ENCODE peak calls at places on chromosomes 16 and 17, in five cellular contexts. T is tibial artery, A is fibroblast of lung, B is mesendoderm, I is stomach. X is an unnamed sample. For H3K4me1, the result is how much of the 10 kb centered on the place peaks cover.

GRCh38 chr16:51134269-51134812 is 16.7 kb downstream of the SALL1 start:
- DNase-seq in T (no peak), A (no peak), I (no peak), B (peak), X (no peak)

GRCh38 chr17:50817142-50817751 is 18.1 kb upstream of the WFIKKN2 start:
- DNase-seq in A (peak), B (peak), T (no peak), I (peak), X (peak)

GRCh38 chr17:80869476-80869875 is 122.2 kb upstream of the CHMP6 start:
- DNase-seq in B (no peak), I (no peak), A (no peak), T (no peak), X (no peak)

GRCh38 chr16:69241911-69242310 is 54.9 kb downstream of the SNTB2 start:
- DNase-seq in T (no peak), I (no peak), A (peak), B (no peak), X (no peak)

GRCh38 chr16:16032271-16032979 is 83.0 kb downstream of the ABCC1 start:
- DNase-seq in A (peak), B (no peak), T (no peak), I (no peak), X (no peak)

GRCh38 chr17:20241855-20242254 is 225.5 kb downstream of the LGALS9B start:
- DNase-seq in A (no peak), T (no peak), B (no peak), I (no peak), X (peak)

GRCh38 chr16:68362952-68363846 is 52.4 kb downstream of the PRMT7 start:
- DNase-seq in A (no peak), T (no peak), I (no peak), B (no peak), X (no peak)

GRCh38 chr16:69338557-69339288 is 641 bp downstream of the COG8 start:
- DNase-seq in A (no peak), B (no peak), T (peak), I (no peak), X (no peak)

GRCh38 chr17:2755941-2756724 is 6.7 kb upstream of the CCDC92B start:
- DNase-seq in B (peak), T (no peak), A (no peak), I (no peak), X (no peak)

GRCh38 chr17:81923302-81924260 is 4.0 kb downstream of the MAFG start:
- DNase-seq in A (peak), I (peak), B (peak), T (peak), X (peak)

GRCh38 chr17:63840591-63841349 is 1.7 kb downstream of the SMARCD2 start:
- DNase-seq in T (peak), A (peak), I (no peak), B (no peak), X (no peak)

DNA sequence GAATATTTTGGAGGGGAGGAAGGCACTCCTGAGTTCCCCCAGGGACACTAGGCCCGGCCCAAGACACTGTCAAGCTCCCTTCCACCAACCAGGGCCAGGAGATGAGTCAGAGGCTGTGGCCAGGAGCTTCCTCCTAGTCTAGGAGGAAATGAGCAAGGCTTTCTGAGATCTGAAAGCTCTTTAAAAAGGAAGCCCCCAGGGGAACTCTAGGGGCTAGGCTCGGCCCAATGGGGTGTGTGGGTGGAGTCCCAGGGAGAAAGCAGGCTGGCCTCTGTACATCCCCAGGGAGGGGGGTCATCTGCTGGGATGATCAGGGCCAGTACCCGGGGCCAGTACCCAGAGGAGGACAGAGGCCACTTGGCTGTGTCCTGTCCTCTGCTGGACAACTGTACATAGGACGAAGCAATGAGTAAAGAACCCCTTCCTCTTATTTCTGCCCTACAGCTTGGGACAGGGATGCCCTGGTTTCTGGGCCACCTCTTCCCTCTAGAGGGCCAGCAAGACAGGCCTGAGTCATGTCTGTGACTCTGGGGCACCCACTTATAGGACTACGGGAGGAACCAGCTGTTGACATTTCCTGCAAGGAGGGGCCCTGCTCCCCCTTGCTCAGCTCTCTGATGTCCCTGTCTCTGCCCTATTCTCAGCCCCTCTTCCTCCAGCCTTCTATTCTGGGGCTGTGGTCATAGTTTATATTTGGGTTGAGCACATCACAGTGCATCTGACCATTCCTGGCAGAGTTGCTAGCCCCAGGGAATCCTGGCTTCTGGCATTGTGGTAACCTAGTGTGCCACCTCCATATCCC is 2.7 kb downstream of the FHOD1 start:
- DNase-seq in I (peak), B (peak), T (peak), A (peak), X (peak)
- H3K4me3 ChIP-seq in I (no peak), B (no peak), T (no peak), A (no peak), X (no peak)

GRCh38 chr16:17305694-17306093 is 165.1 kb downstream of the XYLT1 start:
- DNase-seq in B (no peak), A (no peak), T (no peak), I (no peak), X (no peak)

GRCh38 chr16:17309510-17309909 is 161.2 kb downstream of the XYLT1 start:
- DNase-seq in I (no peak), B (no peak), T (no peak), A (no peak), X (no peak)

GRCh38 chr16:17304814-17305169 is 166.0 kb downstream of the XYLT1 start:
- DNase-seq in T (no peak), A (peak), B (no peak), I (no peak), X (no peak)

GRCh38 chr16:17306745-17307144 is 164.0 kb downstream of the XYLT1 start:
- DNase-seq in T (no peak), I (no peak), A (no peak), B (no peak), X (no peak)

DNA sequence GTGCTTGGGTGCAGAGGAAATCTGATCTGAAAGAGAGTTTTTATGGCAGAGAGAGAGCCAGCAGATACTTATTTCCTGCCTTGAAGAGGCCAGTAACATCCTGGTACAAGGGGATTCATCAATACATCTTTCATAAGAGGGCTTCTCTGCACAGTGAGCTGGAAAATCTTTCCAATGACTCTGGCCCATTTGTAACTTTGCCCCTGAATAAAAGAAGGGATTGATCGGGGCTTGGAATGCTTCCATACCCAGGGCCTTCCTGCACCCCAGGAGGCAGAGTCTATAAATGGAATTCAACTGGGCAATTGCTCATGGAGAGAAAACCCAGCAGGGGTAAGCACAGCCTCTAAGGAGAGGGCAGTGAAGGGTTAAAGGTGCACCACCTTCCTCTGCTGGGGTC is 163.3 kb downstream of the XYLT1 start:
- DNase-seq in B (no peak), A (no peak), I (no peak), T (no peak), X (no peak)
- H3K4me1 ChIP-seq in B (under half), A (under half), I (under half), T (under half), X (under half)

GRCh38 chr17:42783778-42784138 is 3.3 kb downstream of the WNK4 start:
- DNase-seq in A (no peak), I (no peak), B (no peak), T (no peak), X (no peak)

GRCh38 chr17:42784361-42784760 is 4.0 kb downstream of the WNK4 start:
- DNase-seq in I (no peak), A (no peak), T (no peak), B (no peak), X (no peak)

GRCh38 chr17:42782402-42783061 is 2.1 kb downstream of the WNK4 start:
- DNase-seq in A (no peak), B (no peak), I (no peak), T (no peak), X (no peak)

GRCh38 chr17:42781639-42782401 is 1.4 kb downstream of the WNK4 start:
- DNase-seq in A (no peak), I (peak), T (no peak), B (no peak), X (no peak)

GRCh38 chr17:42783062-42783777 is 2.8 kb downstream of the WNK4 start:
- DNase-seq in A (peak), I (no peak), B (peak), T (no peak), X (no peak)
- H3K27ac ChIP-seq in A (no peak), I (no peak), B (peak), T (no peak), X (no peak)

GRCh38 chr17:57651996-57652395 is 93.1 kb downstream of the CCDC182 start:
- DNase-seq in A (no peak), T (no peak), B (no peak), I (no peak), X (no peak)

GRCh38 chr17:57654040-57654775 is 90.9 kb downstream of the CCDC182 start:
- DNase-seq in I (no peak), T (no peak), A (no peak), B (no peak), X (no peak)

GRCh38 chr17:57651451-57651850 is 93.6 kb downstream of the CCDC182 start:
- DNase-seq in I (no peak), A (no peak), T (no peak), B (no peak), X (no peak)

GRCh38 chr17:57652811-57653210 is 92.3 kb downstream of the CCDC182 start:
- DNase-seq in A (no peak), T (no peak), B (no peak), I (no peak), X (no peak)

DNA sequence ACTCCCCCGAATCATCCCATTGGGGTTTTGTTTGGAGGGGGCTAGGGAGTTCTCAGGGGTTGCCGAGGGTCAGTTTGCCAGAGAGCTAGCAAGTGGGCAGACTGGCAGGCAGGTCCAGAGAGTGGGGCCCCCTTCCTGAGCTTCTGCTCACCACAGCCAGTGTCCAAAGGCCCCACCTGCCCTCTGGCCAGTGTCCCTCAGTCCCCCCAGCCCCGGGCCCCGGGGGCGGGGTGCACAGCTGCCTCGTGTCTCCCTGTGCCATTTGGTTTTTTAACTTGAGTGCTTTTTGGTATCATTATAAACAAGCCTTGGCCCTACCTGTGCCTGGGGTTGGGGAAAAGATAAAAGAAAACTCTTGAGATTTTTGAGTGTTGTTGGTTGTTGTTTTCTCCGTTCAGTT is 91.8 kb downstream of the CCDC182 start:
- DNase-seq in A (no peak), T (no peak), B (no peak), I (no peak), X (no peak)
- H3K4me3 ChIP-seq in A (no peak), T (no peak), B (no peak), I (no peak), X (no peak)

GRCh38 chr16:57865746-57866528 is 63.6 kb upstream of the KIFC3 start:
- DNase-seq in A (no peak), B (no peak), T (no peak), I (no peak), X (no peak)
- H3K4me1 ChIP-seq in A (under half), B (under half), T (under half), I (under half), X (under half)

GRCh38 chr17:28577466-28577824 is 750 bp upstream of the ALDOC start:
- DNase-seq in B (no peak), T (no peak), I (no peak), A (no peak), X (no peak)

GRCh38 chr17:28580925-28581324 is 4.2 kb upstream of the ALDOC start:
- DNase-seq in T (no peak), I (no peak), A (no peak), B (no peak), X (no peak)

GRCh38 chr17:28576758-28577465 is at the start of gene ALDOC:
- DNase-seq in B (peak), I (peak), A (peak), T (peak), X (peak)

GRCh38 chr17:28579526-28579925 is 2.8 kb upstream of the ALDOC start:
- DNase-seq in I (no peak), A (no peak), T (no peak), B (no peak), X (no peak)

GRCh38 chr17:28578246-28579195 is 1.8 kb upstream of the ALDOC start:
- DNase-seq in A (no peak), I (no peak), B (no peak), T (no peak), X (no peak)
- H3K27ac ChIP-seq in A (no peak), I (no peak), B (no peak), T (no peak), X (no peak)

DNA sequence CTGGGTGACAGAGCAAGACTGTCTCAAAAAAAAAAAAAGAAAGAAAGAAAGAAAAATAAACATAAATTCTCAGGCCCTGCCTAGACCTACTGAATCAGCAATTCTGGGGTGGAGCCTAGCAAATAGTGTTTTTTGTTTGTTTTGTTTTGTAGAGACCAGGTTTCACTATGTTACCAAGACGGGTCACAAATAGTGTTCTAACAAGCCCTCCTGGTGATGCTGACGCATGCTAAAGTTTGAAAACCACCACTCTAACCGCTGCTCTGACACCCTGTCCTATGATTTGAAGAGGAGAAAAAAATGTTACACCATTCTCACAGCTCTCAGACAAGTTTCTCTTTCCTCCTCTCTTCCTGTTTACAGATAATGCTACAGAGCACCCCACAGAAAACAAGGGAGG is 1.5 kb downstream of the MRPL10 start:
- DNase-seq in I (no peak), B (no peak), T (no peak), A (no peak), X (peak)
- H3K4me3 ChIP-seq in I (peak), B (no peak), T (no peak), A (no peak), X (no peak)